ENCODE peak calls at places on chromosomes 3 and 15, in five cellular contexts. V is heart left ventricle; H is H1; P is Panc1; S is CD8-positive, alpha-beta T cell. O is an unnamed sample.

GRCh38 chr3:48301814-48302194 is 31.7 kb downstream of the SPINK8 start:
- DNase-seq in V (peak; percentile 23), P (no peak), S (no peak), H (no peak), O (no peak)

GRCh38 chr3:30581982-30582381 is 24.4 kb upstream of the TGFBR2 start:
- DNase-seq in S (no peak), H (no peak), P (no peak), V (no peak), O (no peak)

GRCh38 chr3:55406666-55407425 is 80.3 kb downstream of the WNT5A start:
- DNase-seq in S (no peak), V (no peak), P (no peak), H (no peak), O (no peak)

GRCh38 chr15:91974321-91974720 is 120.8 kb downstream of the SLCO3A1 start:
- DNase-seq in S (no peak), V (no peak), P (no peak), H (no peak), O (no peak)

GRCh38 chr3:123686254-123686653 is 101.4 kb upstream of the HACD2 start:
- DNase-seq in V (no peak), S (no peak), P (no peak), H (no peak), O (no peak)

GRCh38 chr15:38538328-38539007 is 26.1 kb downstream of the RASGRP1 start:
- DNase-seq in S (no peak), P (no peak), H (no peak), V (no peak), O (no peak)

GRCh38 chr3:18652781-18653180 is 227.6 kb upstream of the SATB1 start:
- DNase-seq in V (no peak), S (no peak), P (no peak), H (no peak), O (no peak)

GRCh38 chr15:58527573-58528196 is 95.9 kb downstream of the LIPC start:
- DNase-seq in P (no peak), V (no peak), S (no peak), H (no peak), O (no peak)

GRCh38 chr15:86894269-86894668 is 814.6 kb downstream of the AGBL1 start:
- DNase-seq in P (no peak), V (no peak), S (no peak), H (no peak), O (no peak)

GRCh38 chr3:170426240-170426797 is 7.7 kb downstream of the CLDN11 start:
- DNase-seq in P (no peak), H (no peak), S (no peak), V (no peak), O (no peak)

GRCh38 chr15:60272623-60273022 is 125.2 kb downstream of the ANXA2 start:
- DNase-seq in H (no peak), S (no peak), V (no peak), P (no peak), O (no peak)
- TF ChIP-seq CTCF in H (peak; percentile 25), S (no peak), V (no peak), P (peak; percentile 26), O (no peak)

GRCh38 chr3:32780071-32780734 is 37.6 kb upstream of the TRIM71 start:
- DNase-seq in H (no peak), S (no peak), P (no peak), V (no peak), O (no peak)

GRCh38 chr3:32778389-32778788 is 39.4 kb upstream of the TRIM71 start:
- DNase-seq in S (no peak), V (no peak), P (no peak), H (no peak), O (no peak)

GRCh38 chr3:32780735-32781210 is 37.0 kb upstream of the TRIM71 start:
- DNase-seq in P (no peak), S (no peak), V (peak; percentile 47), H (peak; percentile 96), O (peak; percentile 38)

GRCh38 chr3:32782417-32782816 is 35.4 kb upstream of the TRIM71 start:
- DNase-seq in V (no peak), P (no peak), S (no peak), H (no peak), O (no peak)

DNA sequence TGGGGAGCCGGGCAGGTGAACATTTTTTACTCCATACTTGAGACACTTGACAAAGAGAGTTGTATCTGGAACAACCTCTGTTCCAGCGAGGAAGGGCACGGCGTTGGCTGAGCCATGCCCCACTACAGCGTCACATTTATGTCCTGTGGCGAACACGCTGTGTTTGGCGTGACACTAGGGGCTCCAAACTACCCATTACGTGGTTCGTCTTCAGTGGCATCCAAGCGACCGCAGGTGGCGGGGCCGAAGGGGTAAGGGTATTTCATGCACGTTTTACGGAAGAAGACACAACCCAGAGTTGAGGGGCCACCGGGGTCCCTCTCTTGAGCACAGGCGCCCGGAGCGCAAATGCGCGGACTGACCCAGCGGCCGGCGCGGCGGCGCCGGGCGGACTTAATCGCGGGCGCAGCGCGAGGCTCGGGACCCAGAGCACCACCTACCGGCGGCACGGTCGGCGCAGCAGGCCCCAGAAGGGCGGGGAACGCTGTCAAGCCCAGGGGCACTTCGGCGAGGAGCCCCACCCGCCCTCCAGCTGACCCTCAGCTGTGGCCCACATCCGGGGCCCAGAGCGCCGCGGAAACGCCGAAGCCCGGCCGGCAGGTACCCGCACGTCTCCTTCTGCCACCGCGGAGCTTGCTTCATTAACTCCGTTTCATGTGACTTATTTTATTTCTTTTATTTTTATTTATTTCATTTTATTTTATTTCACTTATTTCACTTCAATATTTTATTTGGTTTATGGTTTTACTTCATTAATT is 36.4 kb upstream of the TRIM71 start:
- DNase-seq in S (peak; percentile 58), H (peak; percentile 94), P (peak; percentile 50), V (peak; percentile 77), O (peak; percentile 67)
- TF ChIP-seq CTCF in S (peak; percentile 72), H (peak; percentile 88), P (peak; percentile 93), V (peak; percentile 78), O (peak; percentile 68)

DNA sequence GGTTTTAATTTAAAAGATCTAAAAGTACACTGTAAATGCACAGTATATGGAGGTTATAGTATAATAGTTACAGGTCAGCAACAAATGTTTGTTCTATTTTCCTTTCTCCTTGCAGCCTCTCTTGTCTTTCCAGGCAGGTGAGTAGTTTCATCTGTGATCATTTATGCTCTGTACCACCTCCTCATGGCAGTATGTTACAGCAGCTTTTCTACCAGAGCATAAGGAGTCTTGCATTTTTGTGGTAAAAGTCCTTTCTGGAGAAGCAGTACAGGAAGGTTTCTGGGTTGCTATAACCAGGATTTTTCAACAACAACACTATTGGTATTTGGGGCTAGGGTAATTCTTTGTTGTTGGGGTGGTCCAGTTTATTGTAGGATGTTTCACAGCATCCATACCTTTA is 59.5 kb downstream of the ZNF609 start:
- DNase-seq in V (no peak), S (no peak), P (no peak), H (no peak), O (no peak)
- TF ChIP-seq CTCF in V (no peak), S (no peak), P (no peak), H (no peak), O (no peak)

GRCh38 chr3:50355829-50356552 is 3.3 kb downstream of the TMEM115 start:
- DNase-seq in P (no peak), S (no peak), H (peak; percentile 42), V (no peak), O (no peak)
- TF ChIP-seq CTCF in P (no peak), S (no peak), H (no peak), V (no peak), O (no peak)

DNA sequence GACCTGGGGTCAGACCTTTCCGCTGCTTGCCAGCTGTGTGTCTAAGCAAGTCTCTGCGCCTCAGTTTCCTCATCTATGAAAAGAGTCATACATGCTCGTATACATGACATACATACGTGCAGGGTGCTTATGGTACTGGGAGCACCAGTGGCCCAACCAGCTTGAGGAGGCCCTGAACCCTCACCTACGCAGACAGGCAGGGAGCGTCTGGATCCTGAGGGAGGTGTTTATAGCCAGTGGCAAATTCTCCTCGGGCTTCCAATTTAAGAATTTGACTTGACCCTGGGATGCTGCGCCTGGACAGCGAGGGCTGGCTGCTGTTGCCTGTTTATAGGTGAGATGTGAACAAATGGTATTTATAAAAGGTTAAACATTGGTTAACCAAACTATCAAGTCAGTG is 17.7 kb upstream of the FGD5 start:
- DNase-seq in H (no peak), P (no peak), V (no peak), S (no peak), O (no peak)
- TF ChIP-seq CTCF in H (no peak), P (no peak), V (no peak), S (no peak), O (no peak)

DNA sequence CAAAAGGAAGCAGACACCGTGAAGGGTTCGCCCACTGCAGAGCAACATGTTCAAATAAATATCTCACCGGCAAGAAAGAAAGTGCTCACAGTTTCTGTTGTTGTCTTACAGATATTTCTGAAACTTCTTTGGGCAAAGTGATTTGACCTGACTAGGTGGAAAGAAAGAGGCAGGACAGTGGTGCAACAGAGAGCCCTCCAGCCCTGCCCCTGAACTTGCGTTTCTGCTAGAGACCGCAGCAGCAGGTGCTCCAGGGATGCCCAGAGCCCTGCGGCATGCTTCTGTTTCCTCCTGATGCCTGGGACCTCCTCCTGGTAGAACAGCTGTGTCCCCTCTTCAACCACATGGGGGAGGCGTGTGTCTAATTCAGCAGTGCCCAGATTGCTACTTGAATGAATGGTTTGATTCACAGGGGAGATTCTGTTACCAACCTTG is 123.4 kb downstream of the ATP10A start:
- DNase-seq in H (no peak), V (no peak), P (no peak), S (peak; percentile 33), O (no peak)
- TF ChIP-seq CTCF in H (peak; percentile 54), V (peak; percentile 31), P (no peak), S (peak; percentile 36), O (no peak)

DNA sequence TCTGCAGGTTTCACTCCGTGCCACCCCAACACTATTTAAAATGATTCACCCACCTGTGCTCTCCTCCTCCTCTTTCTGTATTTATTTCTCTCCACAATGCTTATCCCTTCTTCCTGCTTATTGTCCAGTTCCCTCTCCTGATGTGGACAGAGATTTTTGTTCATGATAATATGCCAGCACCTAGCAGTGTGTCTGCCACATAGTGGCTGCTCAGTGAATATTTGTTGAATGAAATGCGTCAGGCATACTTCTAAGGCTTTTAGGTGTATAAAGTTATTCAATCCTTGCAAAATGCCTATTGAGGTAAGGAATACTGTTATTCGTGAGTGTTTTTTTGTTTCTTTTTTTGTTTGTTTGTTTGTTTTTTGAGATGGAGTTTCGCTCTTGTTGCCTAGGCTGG is 67.5 kb upstream of the MME start:
- DNase-seq in P (no peak), H (no peak), S (no peak), V (no peak), O (no peak)
- TF ChIP-seq CTCF in P (no peak), H (no peak), S (no peak), V (no peak), O (no peak)

DNA sequence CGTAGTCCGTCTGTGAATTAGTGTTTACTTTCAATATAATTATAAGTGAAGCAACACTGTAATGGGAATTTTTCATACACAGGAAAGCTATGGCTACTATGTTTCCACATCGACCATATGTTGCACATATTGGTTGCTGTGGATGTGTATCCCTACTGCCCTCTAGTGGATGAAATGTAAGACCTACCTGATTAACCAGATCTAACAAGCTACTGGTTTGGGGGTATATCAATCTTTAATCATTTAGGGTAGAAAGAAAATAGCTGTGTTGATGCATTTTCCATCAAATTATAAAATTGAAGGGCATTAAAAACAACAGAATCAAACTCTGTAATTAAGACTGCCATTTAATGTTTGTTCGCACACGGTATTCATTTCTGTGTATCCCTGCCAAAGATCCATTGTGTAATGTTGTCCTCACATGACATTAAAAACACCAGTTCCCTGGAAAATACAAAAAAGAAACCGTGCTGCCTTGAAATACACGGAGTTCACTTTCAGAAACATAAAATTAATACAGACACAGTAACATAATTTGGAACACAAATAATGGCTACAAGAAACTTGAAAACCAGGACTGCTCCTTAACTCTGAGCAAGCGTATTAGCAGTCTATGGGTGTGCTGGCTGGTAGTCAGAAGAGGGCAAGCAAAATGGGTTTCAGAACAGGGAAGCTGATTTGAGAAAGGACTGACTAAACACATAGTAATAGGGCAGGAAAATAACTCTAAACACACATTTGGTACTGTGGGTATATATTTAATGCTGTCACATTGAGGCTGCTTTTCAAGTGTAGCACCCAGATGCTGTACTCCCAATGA is 125.1 kb downstream of the TIGIT start:
- DNase-seq in S (no peak), H (no peak), P (peak; percentile 45), V (no peak), O (no peak)
- TF ChIP-seq CTCF in S (peak; percentile 93), H (no peak), P (peak; percentile 81), V (peak; percentile 81), O (peak; percentile 65)

O was measured in mesothelial cell of epicardium.